ENCODE peak calls at places on chromosomes 6 and 20, in eight cellular contexts. X, G, T, F, Q, A, L and H are unnamed samples.

GRCh38 chr20:17169575-17170136 is 57.2 kb upstream of the PCSK2 start:
- DNase-seq in L (no peak), T (no peak), Q (no peak), X (no peak), F (no peak), G (no peak), A (no peak), H (no peak)

GRCh38 chr20:20367681-20368413 is at the start of gene INSM1:
- DNase-seq in A (no peak), X (no peak), G (no peak), L (no peak), Q (no peak), T (no peak), F (no peak), H (no peak)

GRCh38 chr6:24554474-24554873 is 59.7 kb downstream of the ALDH5A1 start:
- DNase-seq in X (no peak), Q (no peak), A (no peak), G (no peak), F (no peak), L (no peak), T (no peak), H (no peak)

GRCh38 chr6:81075974-81076373 is 676.5 kb downstream of the TENT5A start:
- DNase-seq in L (peak; percentile 8), A (peak; percentile 16), F (no peak), G (peak; percentile 31), T (no peak), X (no peak), Q (peak; percentile 37), H (no peak)

GRCh38 chr6:131729550-131729949 is 18.7 kb upstream of the CTAGE9 start:
- DNase-seq in A (no peak), L (no peak), F (no peak), X (no peak), T (no peak), G (no peak), Q (no peak), H (no peak)

GRCh38 chr20:50980851-50981713 is 22.5 kb downstream of the MOCS3 start:
- DNase-seq in L (peak; percentile 38), T (no peak), X (no peak), G (peak; percentile 75), A (peak; percentile 66), F (no peak), Q (peak; percentile 89), H (no peak)

GRCh38 chr6:35299674-35300073 is 2.1 kb downstream of the DEF6 start:
- DNase-seq in A (no peak), T (no peak), F (no peak), G (no peak), L (no peak), Q (no peak), X (no peak), H (no peak)

GRCh38 chr6:168060521-168060931 is 18.5 kb downstream of the FRMD1 start:
- DNase-seq in F (no peak), G (peak; percentile 79), X (peak; percentile 76), A (no peak), T (no peak), Q (peak; percentile 80), L (peak; percentile 34), H (peak; percentile 16)

GRCh38 chr6:1611322-1611571 is 1.5 kb downstream of the FOXC1 start:
- DNase-seq in T (no peak), L (no peak), F (no peak), Q (peak; percentile 45), X (no peak), G (peak; percentile 53), A (peak; percentile 57), H (no peak)

GRCh38 chr20:6768228-6769185 is 1.0 kb downstream of the BMP2 start:
- DNase-seq in Q (peak; percentile 37), A (peak; percentile 45), G (peak; percentile 34), F (no peak), X (peak; percentile 85), L (no peak), T (peak; percentile 72), H (no peak)

GRCh38 chr6:10395946-10396577 is 18.8 kb downstream of the TFAP2A start:
- DNase-seq in G (no peak), A (peak; percentile 40), L (no peak), T (no peak), X (no peak), F (no peak), Q (no peak), H (no peak)

GRCh38 chr6:118146584-118146983 is 239.5 kb downstream of the SLC35F1 start:
- DNase-seq in L (peak; percentile 85), X (no peak), Q (no peak), T (no peak), F (no peak), G (no peak), A (peak; percentile 30), H (no peak)

GRCh38 chr6:5626727-5627426 is 365.6 kb downstream of the FARS2 start:
- DNase-seq in Q (no peak), G (no peak), F (no peak), T (no peak), A (no peak), X (no peak), L (no peak), H (no peak)

GRCh38 chr20:14235355-14235754 is 102.1 kb downstream of the FLRT3 start:
- DNase-seq in X (no peak), F (no peak), A (peak; percentile 75), L (peak; percentile 8), T (no peak), G (peak; percentile 63), Q (peak; percentile 9), H (peak; percentile 42)

GRCh38 chr6:146865756-146866266 is 267.0 kb downstream of the ADGB start:
- DNase-seq in G (no peak), L (no peak), T (no peak), X (no peak), A (peak; percentile 43), Q (no peak), F (no peak), H (no peak)

GRCh38 chr20:1816384-1817381 is 78.5 kb upstream of the SIRPA start:
- DNase-seq in T (no peak), X (peak; percentile 51), F (no peak), A (peak; percentile 83), L (no peak), G (peak; percentile 85), Q (no peak), H (no peak)

GRCh38 chr6:148967546-148967945 is 220.7 kb downstream of the UST start:
- DNase-seq in A (no peak), X (no peak), G (no peak), T (no peak), L (no peak), F (no peak), Q (no peak), H (no peak)

GRCh38 chr20:32190608-32191415 is 16.7 kb downstream of the PLAGL2 start:
- DNase-seq in L (no peak), A (no peak), Q (peak; percentile 34), G (no peak), T (no peak), X (no peak), F (no peak), H (no peak)
- H3K4me3 ChIP-seq in L (peak overlapping the region; percentile 49), A (no peak overlapping the region), Q (peak overlapping the region; percentile 72), G (peak overlapping the region; percentile 52), T (peak overlapping the region; percentile 57), X (peak overlapping the region; percentile 52), F (peak overlapping the region; percentile 84), H (peak overlapping the region; percentile 59)

GRCh38 chr6:56593801-56594318 is 48.8 kb downstream of the DST start:
- DNase-seq in Q (no peak), F (no peak), G (peak; percentile 22), L (no peak), X (no peak), A (peak; percentile 34), T (no peak), H (no peak)
- TF ChIP-seq CTCF in Q (no peak), F (no peak), G (no peak), L (no peak), X (no peak), A (no peak), T (no peak), H (no peak)

DNA sequence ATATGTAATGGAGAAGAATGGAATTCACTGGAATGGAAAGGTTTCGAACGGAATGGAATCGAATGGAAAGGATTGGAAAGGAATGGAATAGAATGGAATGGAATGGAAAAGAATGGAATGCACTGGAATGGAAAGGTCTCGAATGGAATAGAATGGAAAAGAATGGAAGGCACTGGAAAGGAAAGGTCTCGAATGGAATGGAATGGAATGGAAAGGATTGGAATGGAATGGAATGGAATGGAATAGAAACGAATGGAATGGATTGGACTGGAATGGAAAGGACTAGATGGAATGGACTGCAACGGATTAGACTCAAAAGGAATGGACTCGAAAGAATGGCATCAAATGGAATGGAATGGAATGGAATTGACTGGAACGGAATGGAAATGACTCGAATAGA is 20.5 kb upstream of the DEFB115 start:
- DNase-seq in L (no peak), T (no peak), A (no peak), G (no peak), F (no peak), Q (no peak), X (no peak), H (no peak)
- H3K4me3 ChIP-seq in L (no peak overlapping the region), T (no peak overlapping the region), A (no peak overlapping the region), G (no peak overlapping the region), F (no peak overlapping the region), Q (no peak overlapping the region), X (no peak overlapping the region), H (no peak overlapping the region)

GRCh38 chr20:52799130-52799529 is 173.0 kb upstream of the TSHZ2 start:
- DNase-seq in F (no peak), L (no peak), A (no peak), T (no peak), Q (no peak), X (no peak), G (no peak), H (no peak)
- TF ChIP-seq CTCF in F (no peak), L (no peak), A (no peak), T (no peak), Q (no peak), X (no peak), G (no peak), H (no peak)

DNA sequence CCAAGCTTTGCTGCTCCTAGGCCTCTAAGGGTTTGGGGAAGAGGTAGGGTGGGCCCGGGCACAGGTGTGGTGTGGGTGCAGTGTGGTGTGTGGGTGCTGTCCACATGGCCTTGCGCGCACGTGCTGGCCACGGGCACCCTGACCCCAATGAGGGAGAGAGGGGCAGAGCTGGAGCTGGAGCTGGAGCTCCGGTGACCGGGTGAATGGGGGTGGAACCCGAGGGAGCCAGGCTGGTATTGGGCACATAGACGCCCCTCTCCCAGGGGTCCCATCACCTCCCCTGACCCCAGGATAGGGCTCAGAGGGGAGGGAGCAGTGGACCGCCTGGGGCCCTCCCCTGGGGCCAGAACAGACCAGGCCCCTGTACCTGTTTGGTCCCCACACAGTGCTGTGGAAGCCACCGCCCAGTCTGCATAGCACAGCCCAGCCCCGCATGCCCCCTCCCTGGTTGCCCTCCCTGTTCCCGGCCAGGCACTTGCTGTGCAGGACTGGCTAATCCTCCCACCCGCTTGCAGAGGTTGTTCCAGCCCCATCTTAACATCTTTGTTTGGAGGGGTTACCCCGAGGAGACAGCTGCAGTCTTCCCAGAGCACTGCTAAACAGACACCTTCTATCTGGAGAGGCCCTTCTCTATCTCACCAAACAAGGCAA is 984 bp downstream of the ADAM33 start:
- DNase-seq in F (no peak), X (no peak), Q (no peak), L (no peak), G (no peak), T (no peak), A (no peak), H (no peak)
- H3K4me3 ChIP-seq in F (peak overlapping the region; percentile 85), X (peak overlapping the region; percentile 34), Q (no peak overlapping the region), L (peak overlapping the region; percentile 48), G (peak overlapping the region; percentile 51), T (peak overlapping the region; percentile 44), A (no peak overlapping the region), H (no peak overlapping the region)

GRCh38 chr6:73985891-73986290 is 289.9 kb downstream of the CD109 start:
- DNase-seq in F (no peak), G (peak; percentile 11), Q (no peak), A (peak; percentile 73), L (no peak), T (no peak), X (no peak), H (no peak)
- TF ChIP-seq CTCF in F (peak; percentile 4), G (peak; percentile 28), Q (no peak), A (peak; percentile 93), L (no peak), T (no peak), X (no peak), H (peak; percentile 36)

GRCh38 chr6:7910298-7910653 is 312 bp downstream of the TXNDC5 start:
- DNase-seq in L (no peak), T (no peak), G (no peak), X (no peak), A (no peak), F (no peak), Q (no peak), H (no peak)
- H3K4me3 ChIP-seq in L (peak overlapping the region; percentile 70), T (peak overlapping the region; percentile 76), G (peak overlapping the region; percentile 81), X (peak overlapping the region; percentile 78), A (peak overlapping the region; percentile 72), F (peak overlapping the region; percentile 99), Q (peak overlapping the region; percentile 77), H (peak overlapping the region; percentile 78)